ENCODE peak calls at places on chromosome 5, in eight cellular contexts. K, S, M, V, I, L, R and G are unnamed samples.

GRCh38 chr5:3197699-3198098 is 397.9 kb upstream of the IRX1 start:
- DNase-seq in K (no peak), S (no peak), M (no peak), V (no peak), I (no peak), L (no peak), R (no peak), G (no peak)

GRCh38 chr5:10467281-10468198 is 25.9 kb downstream of the ROPN1L start:
- DNase-seq in K (peak; percentile 73), S (no peak), M (no peak), V (peak; percentile 31), I (peak; percentile 64), L (no peak), R (peak; percentile 45), G (no peak)

GRCh38 chr5:132475939-132476852 is 14.4 kb downstream of the IRF1 start:
- DNase-seq in K (no peak), S (peak; percentile 27), M (no peak), V (no peak), I (no peak), L (no peak), R (no peak), G (no peak)

GRCh38 chr5:15794117-15794985 is 294.4 kb downstream of the FBXL7 start:
- DNase-seq in K (no peak), S (no peak), M (no peak), V (peak; percentile 58), I (peak; percentile 15), L (no peak), R (peak; percentile 13), G (no peak)

GRCh38 chr5:119315516-119315949 is 40.3 kb upstream of the TNFAIP8 start:
- DNase-seq in K (no peak), S (no peak), M (no peak), V (no peak), I (peak; percentile 40), L (no peak), R (peak; percentile 68), G (no peak)

GRCh38 chr5:93433422-93433821 is 147.6 kb downstream of the NR2F1-AS1 start:
- DNase-seq in K (no peak), S (no peak), M (no peak), V (peak; percentile 92), I (peak; percentile 83), L (peak; percentile 1), R (peak; percentile 92), G (no peak)

GRCh38 chr5:50325237-50325832 is 115.8 kb downstream of the EMB start:
- DNase-seq in K (no peak), S (no peak), M (no peak), V (peak; percentile 44), I (peak; percentile 26), L (no peak), R (peak; percentile 41), G (no peak)

GRCh38 chr5:149404746-149405549 is 25.9 kb upstream of the IL17B start:
- DNase-seq in K (peak; percentile 50), S (no peak), M (peak; percentile 62), V (peak; percentile 85), I (peak; percentile 96), L (no peak), R (peak; percentile 42), G (no peak)

GRCh38 chr5:63894690-63895089 is 67.6 kb downstream of the HTR1A start:
- DNase-seq in K (no peak), S (no peak), M (no peak), V (no peak), I (no peak), L (no peak), R (no peak), G (no peak)

GRCh38 chr5:148469446-148470062 is 85.8 kb downstream of the FBXO38 start:
- DNase-seq in K (no peak), S (no peak), M (peak; percentile 81), V (peak; percentile 80), I (no peak), L (no peak), R (peak; percentile 29), G (no peak)

GRCh38 chr5:18745988-18746615 is 1111.8 kb downstream of the TAF11L14 start:
- DNase-seq in K (peak; percentile 63), S (no peak), M (no peak), V (no peak), I (peak; percentile 60), L (no peak), R (no peak), G (no peak)

GRCh38 chr5:115455241-115455640 is 89.3 kb downstream of the FEM1C start:
- DNase-seq in K (no peak), S (no peak), M (no peak), V (peak; percentile 92), I (peak; percentile 92), L (no peak), R (no peak), G (no peak)

GRCh38 chr5:32432633-32433032 is 11.9 kb downstream of the ZFR start:
- DNase-seq in K (no peak), S (no peak), M (no peak), V (no peak), I (no peak), L (no peak), R (no peak), G (no peak)

GRCh38 chr5:63963080-63963735 is 963 bp upstream of the HTR1A start:
- DNase-seq in K (peak; percentile 15), S (no peak), M (no peak), V (peak; percentile 60), I (peak; percentile 68), L (peak; percentile 6), R (peak; percentile 79), G (no peak)

GRCh38 chr5:75512383-75513074 is 838 bp downstream of the POLK start:
- DNase-seq in K (no peak), S (no peak), M (no peak), V (no peak), I (peak; percentile 41), L (no peak), R (no peak), G (no peak)

GRCh38 chr5:72985719-72986118 is 29.9 kb downstream of the FCHO2 start:
- DNase-seq in K (no peak), S (no peak), M (no peak), V (no peak), I (no peak), L (no peak), R (no peak), G (no peak)

GRCh38 chr5:59744531-59744992 is 149.0 kb downstream of the PDE4D start:
- DNase-seq in K (no peak), S (no peak), M (no peak), V (peak; percentile 38), I (peak; percentile 34), L (no peak), R (peak; percentile 82), G (no peak)

GRCh38 chr5:124262443-124262842 is 484.0 kb downstream of the ZNF608 start:
- DNase-seq in K (no peak), S (no peak), M (no peak), V (peak; percentile 21), I (no peak), L (no peak), R (no peak), G (no peak)

GRCh38 chr5:73899055-73899454 is 273.1 kb downstream of the ARHGEF28 start:
- DNase-seq in K (no peak), S (no peak), M (no peak), V (peak; percentile 45), I (no peak), L (no peak), R (no peak), G (no peak)

GRCh38 chr5:111159845-111160244 is 64.3 kb upstream of the CAMK4 start:
- DNase-seq in K (no peak), S (no peak), M (no peak), V (no peak), I (no peak), L (no peak), R (no peak), G (no peak)

GRCh38 chr5:169303119-169303515 is 2.2 kb upstream of the SLIT3 start:
- DNase-seq in K (no peak), S (no peak), M (no peak), V (peak; percentile 62), I (no peak), L (no peak), R (peak; percentile 84), G (no peak)

GRCh38 chr5:135398160-135398854 is 724 bp downstream of the MACROH2A1 start:
- DNase-seq in K (peak; percentile 45), S (peak; percentile 67), M (no peak), V (peak; percentile 58), I (peak; percentile 38), L (no peak), R (peak; percentile 50), G (no peak)

GRCh38 chr5:31898246-31898645 is 259.3 kb downstream of the PDZD2 start:
- DNase-seq in K (no peak), S (no peak), M (no peak), V (no peak), I (no peak), L (no peak), R (no peak), G (no peak)

DNA sequence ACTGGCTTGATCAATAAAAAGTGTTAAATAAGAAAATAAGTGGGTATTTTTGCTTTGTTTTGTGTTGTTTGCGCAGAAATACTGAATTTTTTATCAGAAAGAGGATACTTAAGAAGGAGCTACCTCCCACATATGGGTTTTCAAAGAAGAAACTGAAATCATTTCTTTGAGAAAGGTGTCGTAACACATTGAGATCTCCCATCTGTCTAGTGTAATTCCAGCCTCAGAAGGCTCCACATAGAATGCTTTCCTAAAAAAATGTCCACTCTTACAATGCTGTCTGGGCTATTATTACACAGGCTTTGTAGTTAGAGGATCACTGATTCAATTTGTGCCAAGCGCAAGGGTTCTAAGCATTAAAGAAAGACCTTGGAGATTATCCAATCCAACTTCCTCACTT is 226.2 kb downstream of the EPB41L4A start:
- DNase-seq in K (no peak), S (no peak), M (no peak), V (no peak), I (peak; percentile 26), L (no peak), R (no peak), G (no peak)
- TF ChIP-seq CTCF in K (no peak), S (no peak), M (no peak), V (no peak), I (no peak), L (no peak), R (no peak), G (no peak)

GRCh38 chr5:133489632-133490031 is 122.7 kb downstream of the FSTL4 start:
- DNase-seq in K (no peak), S (no peak), M (no peak), V (no peak), I (no peak), L (no peak), R (peak; percentile 53), G (peak; percentile 36)
- TF ChIP-seq CTCF in K (peak; percentile 67), S (no peak), M (no peak), V (no peak), I (no peak), L (no peak), R (peak; percentile 46), G (no peak)

GRCh38 chr5:94830520-94830919 is 212.1 kb downstream of the SLF1 start:
- DNase-seq in K (no peak), S (no peak), M (no peak), V (peak; percentile 5), I (peak; percentile 4), L (no peak), R (peak; percentile 41), G (no peak)
- TF ChIP-seq CTCF in K (peak; percentile 58), S (no peak), M (no peak), V (peak; percentile 13), I (peak; percentile 47), L (peak; percentile 22), R (peak; percentile 55), G (peak; percentile 41)

DNA sequence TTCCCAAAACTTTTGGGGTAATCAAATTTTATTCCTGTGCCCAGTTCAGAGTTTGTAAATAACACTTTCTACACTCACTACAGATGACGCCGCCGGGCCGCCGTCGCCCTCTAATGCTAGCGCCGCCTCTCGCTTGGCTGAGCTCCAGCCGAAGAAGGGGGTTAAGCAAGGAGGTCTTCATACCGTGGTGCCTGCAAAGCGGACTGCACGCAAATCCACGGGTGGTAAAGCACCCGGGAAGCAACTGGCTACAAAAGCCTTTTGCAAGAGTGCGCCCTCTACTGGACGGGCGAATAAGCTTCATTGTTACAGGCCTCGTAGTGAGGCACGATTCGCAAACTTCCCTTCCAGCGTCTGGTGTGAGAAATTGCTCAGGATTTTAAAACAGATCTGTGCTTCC is 280.4 kb downstream of the MEF2C start:
- DNase-seq in K (peak; percentile 14), S (no peak), M (no peak), V (no peak), I (no peak), L (no peak), R (peak; percentile 9), G (no peak)
- TF ChIP-seq CTCF in K (peak; percentile 76), S (no peak), M (no peak), V (no peak), I (no peak), L (peak; percentile 18), R (peak; percentile 34), G (peak; percentile 23)